ENCODE peak calls at places on chromosome 21, in eight cellular contexts. Q, Z, H, K, F, L, P and V are unnamed samples.

GRCh38 chr21:26449161-26449560 is 123.9 kb downstream of the CYYR1 start:
- DNase-seq in Q (no peak), Z (peak), H (no peak), K (no peak), F (peak), L (peak), P (no peak), V (no peak)

GRCh38 chr21:39006653-39007417 is 176.4 kb downstream of the PSMG1 start:
- DNase-seq in Q (no peak), Z (no peak), H (no peak), K (peak), F (no peak), L (no peak), P (no peak), V (no peak)

GRCh38 chr21:34129039-34129891 is 55.9 kb downstream of the MRPS6 start:
- DNase-seq in Q (peak), Z (peak), H (peak), K (peak), F (peak), L (peak), P (no peak), V (peak)

GRCh38 chr21:35107520-35107919 is 58.4 kb upstream of the RUNX1 start:
- DNase-seq in Q (no peak), Z (no peak), H (no peak), K (no peak), F (no peak), L (no peak), P (no peak), V (no peak)

GRCh38 chr21:39630191-39630591 is 17.5 kb downstream of the B3GALT5 start:
- DNase-seq in Q (no peak), Z (no peak), H (no peak), K (no peak), F (no peak), L (no peak), P (no peak), V (no peak)

GRCh38 chr21:43333301-43334062 is 93.4 kb downstream of the SIK1 start:
- DNase-seq in Q (no peak), Z (peak), H (peak), K (no peak), F (peak), L (peak), P (peak), V (peak)

GRCh38 chr21:15437873-15438272 is 291.9 kb upstream of the USP25 start:
- DNase-seq in Q (no peak), Z (no peak), H (no peak), K (no peak), F (no peak), L (no peak), P (no peak), V (no peak)

GRCh38 chr21:42218836-42219605 is at the start of gene ABCG1:
- DNase-seq in Q (peak), Z (no peak), H (peak), K (no peak), F (no peak), L (no peak), P (peak), V (peak)

GRCh38 chr21:38993561-38993960 is 187.8 kb downstream of the ETS2 start:
- DNase-seq in Q (no peak), Z (peak), H (peak), K (peak), F (no peak), L (no peak), P (peak), V (no peak)

GRCh38 chr21:17858764-17859163 is 39.6 kb upstream of the C21orf91 start:
- DNase-seq in Q (no peak), Z (no peak), H (no peak), K (no peak), F (no peak), L (peak), P (no peak), V (no peak)

GRCh38 chr21:34989337-34990151 is 59.6 kb downstream of the RUNX1 start:
- DNase-seq in Q (no peak), Z (peak), H (no peak), K (no peak), F (no peak), L (no peak), P (no peak), V (no peak)

GRCh38 chr21:15730484-15731242 is 881 bp downstream of the USP25 start:
- DNase-seq in Q (no peak), Z (no peak), H (no peak), K (no peak), F (no peak), L (no peak), P (peak), V (no peak)

GRCh38 chr21:24941316-24942185 is 665.7 kb downstream of the MRPL39 start:
- DNase-seq in Q (no peak), Z (no peak), H (no peak), K (no peak), F (no peak), L (no peak), P (no peak), V (no peak)

GRCh38 chr21:14581902-14582457 is 35.9 kb upstream of the SAMSN1 start:
- DNase-seq in Q (peak), Z (no peak), H (no peak), K (no peak), F (no peak), L (no peak), P (no peak), V (no peak)

GRCh38 chr21:43917515-43918384 is 52.7 kb downstream of the AGPAT3 start:
- DNase-seq in Q (no peak), Z (no peak), H (no peak), K (no peak), F (no peak), L (no peak), P (no peak), V (no peak)

GRCh38 chr21:39885119-39885848 is 18.0 kb downstream of the PCP4 start:
- DNase-seq in Q (no peak), Z (no peak), H (peak), K (peak), F (no peak), L (peak), P (no peak), V (peak)

GRCh38 chr21:34886554-34887385 is 162.3 kb downstream of the RUNX1 start:
- DNase-seq in Q (peak), Z (no peak), H (peak), K (no peak), F (no peak), L (no peak), P (no peak), V (peak)

GRCh38 chr21:15514073-15514946 is 215.5 kb upstream of the USP25 start:
- DNase-seq in Q (peak), Z (no peak), H (no peak), K (no peak), F (no peak), L (no peak), P (no peak), V (no peak)

GRCh38 chr21:41166947-41167346 is 1.0 kb upstream of the BACE2 start:
- DNase-seq in Q (no peak), Z (no peak), H (peak), K (peak), F (no peak), L (no peak), P (no peak), V (no peak)
- H3K4me3 ChIP-seq in Q (no peak), Z (peak), H (peak), K (peak), F (peak), L (peak), P (peak), V (peak)

GRCh38 chr21:36684957-36685714 is 13.8 kb upstream of the SIM2 start:
- DNase-seq in Q (no peak), Z (no peak), H (no peak), K (no peak), F (no peak), L (no peak), P (no peak), V (no peak)
- H3K4me3 ChIP-seq in Q (no peak), Z (no peak), H (no peak), K (no peak), F (no peak), L (no peak), P (no peak), V (no peak)

GRCh38 chr21:33025471-33026298 is at the start of gene OLIG2:
- DNase-seq in Q (no peak), Z (no peak), H (no peak), K (no peak), F (no peak), L (peak), P (no peak), V (no peak)
- H3K4me3 ChIP-seq in Q (no peak), Z (no peak), H (peak), K (no peak), F (no peak), L (peak), P (no peak), V (no peak)

GRCh38 chr21:31045841-31046240 is 7.6 kb upstream of the KRTAP19-8 start:
- DNase-seq in Q (no peak), Z (no peak), H (no peak), K (no peak), F (no peak), L (peak), P (no peak), V (no peak)

GRCh38 chr21:31041295-31042079 is 3.2 kb upstream of the KRTAP19-8 start:
- DNase-seq in Q (no peak), Z (no peak), H (no peak), K (no peak), F (no peak), L (no peak), P (no peak), V (no peak)

GRCh38 chr21:31043495-31043894 is 5.2 kb upstream of the KRTAP19-8 start:
- DNase-seq in Q (no peak), Z (no peak), H (no peak), K (no peak), F (no peak), L (no peak), P (no peak), V (no peak)

GRCh38 chr21:31038376-31038775 is at the start of gene KRTAP19-8:
- DNase-seq in Q (no peak), Z (no peak), H (no peak), K (no peak), F (no peak), L (no peak), P (no peak), V (no peak)

DNA sequence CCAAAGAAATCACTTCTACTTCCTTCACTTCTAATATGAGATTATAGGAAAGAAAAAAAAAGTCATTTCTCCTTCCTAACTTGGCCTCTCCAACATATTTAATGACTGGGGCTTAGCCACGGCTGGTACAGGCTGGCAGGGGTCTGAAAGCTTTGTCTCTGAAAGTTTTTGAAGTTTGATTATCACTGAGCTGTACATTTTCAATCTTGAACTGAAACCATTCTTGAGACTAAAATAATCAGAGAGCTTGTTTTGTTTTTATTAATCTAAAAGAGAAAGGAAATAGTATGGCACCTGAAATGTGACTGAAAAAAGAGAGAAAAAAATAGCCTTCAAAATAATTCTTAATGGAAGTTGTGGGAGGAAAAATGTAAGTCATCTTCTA is 3.8 kb upstream of the KRTAP19-8 start:
- DNase-seq in Q (no peak), Z (no peak), H (no peak), K (no peak), F (no peak), L (no peak), P (no peak), V (no peak)
- H3K4me3 ChIP-seq in Q (no peak), Z (no peak), H (no peak), K (no peak), F (no peak), L (no peak), P (no peak), V (no peak)

GRCh38 chr21:29953690-29954089 is 13.9 kb upstream of the GRIK1 start:
- DNase-seq in Q (no peak), Z (no peak), H (no peak), K (no peak), F (no peak), L (no peak), P (no peak), V (no peak)
- H3K4me3 ChIP-seq in Q (no peak), Z (no peak), H (no peak), K (no peak), F (no peak), L (no peak), P (no peak), V (no peak)

DNA sequence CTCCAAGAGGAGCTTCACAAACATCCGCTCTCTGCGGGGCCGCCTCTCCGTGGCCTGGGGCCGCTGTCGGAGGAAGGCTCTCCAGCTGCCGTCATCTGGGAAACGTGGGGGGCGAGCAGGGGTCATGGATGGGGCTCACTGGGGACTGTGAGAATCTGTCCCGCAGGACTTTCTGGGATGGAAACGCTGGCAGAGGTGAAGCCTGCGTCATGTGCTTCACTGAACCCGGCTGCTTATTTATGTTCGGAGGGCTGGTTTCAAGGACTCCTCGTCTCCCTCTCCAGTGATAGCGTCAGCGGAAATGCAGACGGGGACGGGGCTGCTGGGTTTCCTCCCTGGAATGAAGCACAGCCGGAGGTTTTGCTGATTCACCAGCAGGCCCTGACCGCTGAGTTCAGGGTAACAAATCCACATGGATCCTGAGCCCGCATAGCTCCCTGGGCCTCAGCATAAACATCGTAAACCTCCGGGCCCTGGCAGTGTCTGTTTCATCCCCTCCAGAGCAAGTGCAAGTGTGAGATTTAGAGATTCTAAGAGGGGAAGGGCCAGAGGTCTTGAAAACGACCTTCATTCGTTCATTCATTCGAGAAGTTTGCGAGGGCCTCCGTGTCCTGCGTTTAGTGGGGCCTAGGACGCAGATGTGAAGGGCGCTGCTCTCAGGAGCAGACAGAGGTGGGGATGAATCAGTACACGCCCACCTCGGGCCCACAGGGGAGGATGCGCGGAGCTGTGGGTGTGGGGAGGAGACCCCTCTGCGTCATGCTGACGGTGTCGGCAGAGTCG is 7.0 kb upstream of the POFUT2 start:
- DNase-seq in Q (no peak), Z (peak), H (peak), K (peak), F (peak), L (no peak), P (no peak), V (peak)
- H3K4me3 ChIP-seq in Q (no peak), Z (peak), H (no peak), K (no peak), F (peak), L (no peak), P (no peak), V (no peak)